ENCODE peak calls at places on chromosomes 3 and 15, in nine cellular contexts. One of them, this sample, is unnamed.

GRCh38 chr3:8767667-8768363 is 1.6 kb downstream of the OXTR start:
- DNase-seq in mesothelial cell of epicardium: no peak
- DNase-seq in body of pancreas: peak; percentile 36
- DNase-seq in OCI-M1: no peak
- DNase-seq in epithelial cell of proximal tubule: no peak
- DNase-seq in RWPE1: peak; percentile 32
- DNase-seq in endothelial cell: peak; percentile 46
- DNase-seq in AG10803: no peak
- DNase-seq in activated T-cell treated with anti-CD3 and anti-CD28 coated beads for 1 hour: no peak
- DNase-seq in this sample: no peak

GRCh38 chr15:90619468-90619867 is 89.7 kb downstream of the CRTC3 start:
- DNase-seq in body of pancreas: no peak
- DNase-seq in mesothelial cell of epicardium: no peak
- DNase-seq in RWPE1: no peak
- DNase-seq in endothelial cell: no peak
- DNase-seq in AG10803: no peak
- DNase-seq in epithelial cell of proximal tubule: no peak
- DNase-seq in OCI-M1: no peak
- DNase-seq in activated T-cell treated with anti-CD3 and anti-CD28 coated beads for 1 hour: no peak
- DNase-seq in this sample: no peak

GRCh38 chr3:59913645-59914044 is 863.8 kb upstream of the CFAP20DC start:
- DNase-seq in epithelial cell of proximal tubule: no peak
- DNase-seq in AG10803: no peak
- DNase-seq in RWPE1: no peak
- DNase-seq in activated T-cell treated with anti-CD3 and anti-CD28 coated beads for 1 hour: no peak
- DNase-seq in body of pancreas: no peak
- DNase-seq in endothelial cell: no peak
- DNase-seq in mesothelial cell of epicardium: no peak
- DNase-seq in OCI-M1: no peak
- DNase-seq in this sample: no peak

GRCh38 chr3:13451301-13451673 is 28.8 kb upstream of the HDAC11 start:
- DNase-seq in OCI-M1: no peak
- DNase-seq in RWPE1: no peak
- DNase-seq in endothelial cell: no peak
- DNase-seq in activated T-cell treated with anti-CD3 and anti-CD28 coated beads for 1 hour: peak; percentile 7
- DNase-seq in AG10803: no peak
- DNase-seq in epithelial cell of proximal tubule: no peak
- DNase-seq in body of pancreas: peak; percentile 19
- DNase-seq in mesothelial cell of epicardium: no peak
- DNase-seq in this sample: no peak

GRCh38 chr15:101054991-101055390 is 135.8 kb downstream of the LRRK1 start:
- DNase-seq in endothelial cell: no peak
- DNase-seq in epithelial cell of proximal tubule: no peak
- DNase-seq in OCI-M1: no peak
- DNase-seq in body of pancreas: no peak
- DNase-seq in AG10803: no peak
- DNase-seq in activated T-cell treated with anti-CD3 and anti-CD28 coated beads for 1 hour: no peak
- DNase-seq in RWPE1: no peak
- DNase-seq in mesothelial cell of epicardium: no peak
- DNase-seq in this sample: no peak

GRCh38 chr3:12139111-12139511 is 19.6 kb downstream of the TIMP4 start:
- DNase-seq in endothelial cell: peak; percentile 44
- DNase-seq in mesothelial cell of epicardium: no peak
- DNase-seq in AG10803: peak; percentile 54
- DNase-seq in OCI-M1: peak; percentile 61
- DNase-seq in RWPE1: peak; percentile 33
- DNase-seq in body of pancreas: no peak
- DNase-seq in epithelial cell of proximal tubule: no peak
- DNase-seq in activated T-cell treated with anti-CD3 and anti-CD28 coated beads for 1 hour: no peak
- DNase-seq in this sample: peak; percentile 56

GRCh38 chr3:46992231-46992630 is 12.8 kb downstream of the NBEAL2 start:
- DNase-seq in body of pancreas: no peak
- DNase-seq in AG10803: no peak
- DNase-seq in activated T-cell treated with anti-CD3 and anti-CD28 coated beads for 1 hour: no peak
- DNase-seq in OCI-M1: no peak
- DNase-seq in endothelial cell: no peak
- DNase-seq in mesothelial cell of epicardium: no peak
- DNase-seq in epithelial cell of proximal tubule: no peak
- DNase-seq in RWPE1: no peak
- DNase-seq in this sample: no peak

GRCh38 chr3:105424412-105425152 is 57.9 kb downstream of the ALCAM start:
- DNase-seq in RWPE1: no peak
- DNase-seq in mesothelial cell of epicardium: no peak
- DNase-seq in AG10803: no peak
- DNase-seq in body of pancreas: no peak
- DNase-seq in OCI-M1: no peak
- DNase-seq in epithelial cell of proximal tubule: no peak
- DNase-seq in activated T-cell treated with anti-CD3 and anti-CD28 coated beads for 1 hour: no peak
- DNase-seq in endothelial cell: no peak
- DNase-seq in this sample: no peak

GRCh38 chr3:77039606-77040553 is at the start of gene ROBO2:
- DNase-seq in mesothelial cell of epicardium: peak; percentile 78
- DNase-seq in body of pancreas: peak; percentile 11
- DNase-seq in activated T-cell treated with anti-CD3 and anti-CD28 coated beads for 1 hour: no peak
- DNase-seq in OCI-M1: peak; percentile 67
- DNase-seq in endothelial cell: peak; percentile 64
- DNase-seq in AG10803: peak; percentile 1
- DNase-seq in RWPE1: peak; percentile 1
- DNase-seq in epithelial cell of proximal tubule: no peak
- DNase-seq in this sample: no peak

GRCh38 chr3:117562000-117562399 is 852.4 kb downstream of the TUSC7 start:
- DNase-seq in OCI-M1: no peak
- DNase-seq in epithelial cell of proximal tubule: no peak
- DNase-seq in endothelial cell: no peak
- DNase-seq in mesothelial cell of epicardium: no peak
- DNase-seq in body of pancreas: no peak
- DNase-seq in AG10803: no peak
- DNase-seq in activated T-cell treated with anti-CD3 and anti-CD28 coated beads for 1 hour: no peak
- DNase-seq in RWPE1: no peak
- DNase-seq in this sample: peak; percentile 25

GRCh38 chr15:74201656-74202420 is 749 bp downstream of the STRA6 start:
- DNase-seq in OCI-M1: no peak
- DNase-seq in activated T-cell treated with anti-CD3 and anti-CD28 coated beads for 1 hour: no peak
- DNase-seq in mesothelial cell of epicardium: no peak
- DNase-seq in epithelial cell of proximal tubule: no peak
- DNase-seq in AG10803: no peak
- DNase-seq in RWPE1: peak; percentile 69
- DNase-seq in endothelial cell: no peak
- DNase-seq in body of pancreas: no peak
- DNase-seq in this sample: peak; percentile 29

GRCh38 chr15:51097553-51098330 is 3.0 kb upstream of the TNFAIP8L3 start:
- DNase-seq in mesothelial cell of epicardium: no peak
- DNase-seq in RWPE1: peak; percentile 59
- DNase-seq in AG10803: peak; percentile 47
- DNase-seq in OCI-M1: peak; percentile 61
- DNase-seq in endothelial cell: no peak
- DNase-seq in epithelial cell of proximal tubule: no peak
- DNase-seq in body of pancreas: no peak
- DNase-seq in activated T-cell treated with anti-CD3 and anti-CD28 coated beads for 1 hour: no peak
- DNase-seq in this sample: peak; percentile 80

GRCh38 chr3:55630280-55630920 is 143.3 kb upstream of the WNT5A start:
- DNase-seq in OCI-M1: no peak
- DNase-seq in body of pancreas: no peak
- DNase-seq in endothelial cell: no peak
- DNase-seq in activated T-cell treated with anti-CD3 and anti-CD28 coated beads for 1 hour: no peak
- DNase-seq in AG10803: no peak
- DNase-seq in epithelial cell of proximal tubule: no peak
- DNase-seq in mesothelial cell of epicardium: no peak
- DNase-seq in RWPE1: no peak
- DNase-seq in this sample: no peak

GRCh38 chr3:140292684-140293083 is 357.7 kb downstream of the CLSTN2 start:
- DNase-seq in OCI-M1: no peak
- DNase-seq in body of pancreas: peak; percentile 16
- DNase-seq in mesothelial cell of epicardium: no peak
- DNase-seq in epithelial cell of proximal tubule: peak; percentile 66
- DNase-seq in RWPE1: peak; percentile 43
- DNase-seq in AG10803: peak; percentile 92
- DNase-seq in activated T-cell treated with anti-CD3 and anti-CD28 coated beads for 1 hour: no peak
- DNase-seq in endothelial cell: no peak
- DNase-seq in this sample: peak; percentile 86

GRCh38 chr15:45326776-45327175 is 51.6 kb downstream of the GATM start:
- DNase-seq in body of pancreas: no peak
- DNase-seq in RWPE1: no peak
- DNase-seq in OCI-M1: no peak
- DNase-seq in activated T-cell treated with anti-CD3 and anti-CD28 coated beads for 1 hour: no peak
- DNase-seq in mesothelial cell of epicardium: no peak
- DNase-seq in epithelial cell of proximal tubule: no peak
- DNase-seq in endothelial cell: no peak
- DNase-seq in AG10803: no peak
- DNase-seq in this sample: no peak

GRCh38 chr3:153756816-153757215 is 364.4 kb upstream of the ARHGEF26 start:
- DNase-seq in mesothelial cell of epicardium: no peak
- DNase-seq in body of pancreas: no peak
- DNase-seq in RWPE1: peak; percentile 4
- DNase-seq in epithelial cell of proximal tubule: peak; percentile 40
- DNase-seq in endothelial cell: no peak
- DNase-seq in activated T-cell treated with anti-CD3 and anti-CD28 coated beads for 1 hour: no peak
- DNase-seq in AG10803: peak; percentile 34
- DNase-seq in OCI-M1: no peak
- DNase-seq in this sample: peak; percentile 2

GRCh38 chr3:178436773-178437172 is 99.5 kb upstream of the KCNMB2 start:
- DNase-seq in body of pancreas: no peak
- DNase-seq in mesothelial cell of epicardium: no peak
- DNase-seq in RWPE1: peak; percentile 21
- DNase-seq in endothelial cell: no peak
- DNase-seq in OCI-M1: peak; percentile 71
- DNase-seq in epithelial cell of proximal tubule: no peak
- DNase-seq in AG10803: peak; percentile 87
- DNase-seq in activated T-cell treated with anti-CD3 and anti-CD28 coated beads for 1 hour: no peak
- DNase-seq in this sample: peak; percentile 42

GRCh38 chr3:69085543-69086132 is 901 bp downstream of the ARL6IP5 start:
- DNase-seq in endothelial cell: no peak
- DNase-seq in body of pancreas: peak; percentile 22
- DNase-seq in AG10803: peak; percentile 22
- DNase-seq in activated T-cell treated with anti-CD3 and anti-CD28 coated beads for 1 hour: peak; percentile 11
- DNase-seq in OCI-M1: peak; percentile 38
- DNase-seq in RWPE1: peak; percentile 10
- DNase-seq in epithelial cell of proximal tubule: no peak
- DNase-seq in mesothelial cell of epicardium: no peak
- DNase-seq in this sample: peak; percentile 47

GRCh38 chr3:105715372-105715771 is 153.4 kb downstream of the CBLB start:
- DNase-seq in AG10803: peak; percentile 74
- DNase-seq in endothelial cell: no peak
- DNase-seq in body of pancreas: no peak
- DNase-seq in epithelial cell of proximal tubule: no peak
- DNase-seq in RWPE1: peak; percentile 39
- DNase-seq in OCI-M1: no peak
- DNase-seq in activated T-cell treated with anti-CD3 and anti-CD28 coated beads for 1 hour: no peak
- DNase-seq in mesothelial cell of epicardium: no peak
- DNase-seq in this sample: no peak

GRCh38 chr3:59885103-59885502 is 835.3 kb upstream of the CFAP20DC start:
- DNase-seq in activated T-cell treated with anti-CD3 and anti-CD28 coated beads for 1 hour: no peak
- DNase-seq in epithelial cell of proximal tubule: no peak
- DNase-seq in AG10803: no peak
- DNase-seq in mesothelial cell of epicardium: no peak
- DNase-seq in OCI-M1: no peak
- DNase-seq in endothelial cell: no peak
- DNase-seq in RWPE1: no peak
- DNase-seq in body of pancreas: no peak
- DNase-seq in this sample: no peak

GRCh38 chr3:33634262-33634661 is 83.8 kb downstream of the CLASP2 start:
- DNase-seq in AG10803: no peak
- DNase-seq in epithelial cell of proximal tubule: no peak
- DNase-seq in endothelial cell: no peak
- DNase-seq in mesothelial cell of epicardium: no peak
- DNase-seq in OCI-M1: no peak
- DNase-seq in body of pancreas: no peak
- DNase-seq in activated T-cell treated with anti-CD3 and anti-CD28 coated beads for 1 hour: no peak
- DNase-seq in RWPE1: no peak
- DNase-seq in this sample: no peak